ENCODE peak calls at places on chromosomes 12 and 14, in five cellular contexts. B is effector memory CD4-positive, alpha-beta T cell; Q is activated CD4-positive, alpha-beta T cell treated with anti-CD3 and anti-CD28 coated beads, Interleukin-2, amount 50 U/mL, for 4 hours; P is hepatocyte; E is AG10803. S is an unnamed sample.

GRCh38 chr12:89183985-89184435 is 168.3 kb downstream of the DUSP6 start:
- DNase-seq in P (peak; percentile 38), Q (no peak), B (no peak), E (peak; percentile 88), S (no peak)

GRCh38 chr14:101740981-101741380 is 20.5 kb upstream of the PPP2R5C start:
- DNase-seq in E (no peak), B (no peak), Q (no peak), P (no peak), S (no peak)

GRCh38 chr12:113432976-113433375 is 10.8 kb downstream of the SDSL start:
- DNase-seq in Q (no peak), P (no peak), E (no peak), B (no peak), S (no peak)

GRCh38 chr12:47078733-47079364 is 572 bp upstream of the PCED1B start:
- DNase-seq in E (peak; percentile 49), Q (peak; percentile 18), P (peak; percentile 49), B (no peak), S (no peak)

GRCh38 chr12:126051611-126052107 is 986.4 kb downstream of the AACS start:
- DNase-seq in Q (no peak), E (peak; percentile 6), B (no peak), P (no peak), S (no peak)

GRCh38 chr12:19138551-19139344 is 9.2 kb downstream of the PLEKHA5 start:
- DNase-seq in E (no peak), P (no peak), Q (no peak), B (no peak), S (no peak)

GRCh38 chr12:85720308-85721033 is 115.7 kb downstream of the RASSF9 start:
- DNase-seq in E (no peak), Q (no peak), B (no peak), P (no peak), S (no peak)

GRCh38 chr12:128693115-128693514 is 130.6 kb downstream of the SLC15A4 start:
- DNase-seq in P (no peak), B (no peak), Q (no peak), E (no peak), S (no peak)

GRCh38 chr12:69095765-69096477 is 143.4 kb upstream of the CPSF6 start:
- DNase-seq in B (no peak), P (no peak), E (no peak), Q (no peak), S (no peak)

GRCh38 chr12:50197297-50197727 is 30.1 kb upstream of the CERS5 start:
- DNase-seq in Q (no peak), P (no peak), E (no peak), B (no peak), S (no peak)

GRCh38 chr12:52278931-52279682 is 4.7 kb downstream of the KRT86 start:
- DNase-seq in P (peak; percentile 84), Q (peak; percentile 63), E (peak; percentile 72), B (peak; percentile 22), S (peak; percentile 91)

GRCh38 chr12:107351716-107352115 is 258.4 kb upstream of the CRY1 start:
- DNase-seq in P (no peak), Q (no peak), B (no peak), E (no peak), S (no peak)

GRCh38 chr12:76236640-76237039 is 111.6 kb downstream of the BBS10 start:
- DNase-seq in E (no peak), Q (no peak), P (peak; percentile 48), B (no peak), S (no peak)

GRCh38 chr12:55446334-55446733 is 2.5 kb downstream of the OR6C2 start:
- DNase-seq in E (no peak), B (no peak), Q (no peak), P (peak; percentile 12), S (no peak)

GRCh38 chr14:75527449-75528163 is 5.3 kb downstream of the BATF start:
- DNase-seq in Q (no peak), P (no peak), E (no peak), B (no peak), S (no peak)

GRCh38 chr12:116152268-116152667 is 125.2 kb downstream of the MED13L start:
- DNase-seq in Q (no peak), B (no peak), E (peak; percentile 83), P (no peak), S (no peak)

GRCh38 chr12:93019911-93020224 is 90.8 kb upstream of the EEA1 start:
- DNase-seq in E (no peak), Q (no peak), P (peak; percentile 45), B (no peak), S (no peak)

GRCh38 chr14:101241147-101241546 is 320.1 kb upstream of the DIO3 start:
- DNase-seq in B (no peak), E (no peak), Q (no peak), P (no peak), S (no peak)

GRCh38 chr14:44812672-44813071 is 149.1 kb downstream of the KLHL28 start:
- DNase-seq in B (no peak), P (no peak), E (no peak), Q (no peak), S (no peak)

GRCh38 chr14:105305350-105305749 is 4.5 kb upstream of the BRF1 start:
- DNase-seq in Q (no peak), B (no peak), E (no peak), P (no peak), S (no peak)

GRCh38 chr12:43158126-43158525 is 393.9 kb downstream of the ADAMTS20 start:
- DNase-seq in P (no peak), Q (no peak), B (no peak), E (no peak), S (no peak)

GRCh38 chr12:114681149-114681849 is 2.7 kb downstream of the TBX3 start:
- DNase-seq in E (peak; percentile 60), B (no peak), Q (no peak), P (no peak), S (no peak)

GRCh38 chr14:92392726-92393125 is 69.8 kb downstream of the SLC24A4 start:
- DNase-seq in Q (no peak), E (no peak), P (no peak), B (no peak), S (no peak)

GRCh38 chr14:104996032-104996431 is 10.4 kb downstream of the CLBA1 start:
- DNase-seq in B (no peak), P (no peak), E (no peak), Q (no peak), S (no peak)